ENCODE peak calls at places on chromosomes 7 and 10, in nine cellular contexts. S is astrocyte; L is NCI-H1105; E is stimulated activated CD4-positive, alpha-beta T cell treated with anti-CD3 and anti-CD28 coated beads, Interleukin-15, amount 100 ng/mL, for 24 hours; H is cardiac fibroblast; M is NCI-H446; Y is fibroblast of pulmonary artery; I is HFF-Myc; Z is NT2/D1. C is an unnamed sample.

GRCh38 chr7:36289833-36290661 is 99.6 kb upstream of the ANLN start:
- DNase-seq in E (no peak), I (no peak), Y (no peak), Z (no peak), L (no peak), M (no peak), S (peak), H (no peak), C (no peak)

GRCh38 chr10:132204781-132205473 is 18.2 kb downstream of the DPYSL4 start:
- DNase-seq in E (no peak), M (no peak), I (no peak), Z (no peak), L (no peak), H (no peak), Y (no peak), S (no peak), C (no peak)

GRCh38 chr10:71338728-71339495 is 19.9 kb downstream of the SLC29A3 start:
- DNase-seq in M (no peak), I (no peak), Y (no peak), H (no peak), L (no peak), S (no peak), Z (no peak), E (no peak), C (no peak)

GRCh38 chr10:59588791-59589190 is 120.9 kb downstream of the SLC16A9 start:
- DNase-seq in L (no peak), M (no peak), Z (no peak), E (no peak), I (no peak), Y (no peak), S (no peak), H (no peak), C (no peak)

GRCh38 chr10:101939273-101939635 is 95.7 kb upstream of the KCNIP2 start:
- DNase-seq in H (peak), E (no peak), Z (no peak), L (no peak), S (peak), M (no peak), Y (peak), I (peak), C (no peak)

GRCh38 chr7:1706721-1707613 is 36.9 kb downstream of the ELFN1 start:
- DNase-seq in L (no peak), S (no peak), M (no peak), Y (no peak), E (no peak), H (no peak), Z (no peak), I (no peak), C (no peak)

GRCh38 chr10:32095116-32095733 is 39.0 kb upstream of the KIF5B start:
- DNase-seq in E (no peak), Y (no peak), I (no peak), H (peak), S (no peak), M (no peak), L (no peak), Z (no peak), C (no peak)

GRCh38 chr7:81005254-81005653 is 86.4 kb upstream of the SEMA3C start:
- DNase-seq in M (peak), Z (no peak), E (no peak), L (no peak), S (no peak), I (no peak), H (no peak), Y (no peak), C (no peak)

GRCh38 chr10:22693860-22694259 is 20.5 kb downstream of the PIP4K2A start:
- DNase-seq in E (no peak), S (no peak), I (no peak), Y (no peak), Z (no peak), M (no peak), L (no peak), H (no peak), C (no peak)

GRCh38 chr10:13167568-13167967 is 6.2 kb downstream of the MCM10 start:
- DNase-seq in E (no peak), S (no peak), L (no peak), Y (no peak), I (no peak), Z (no peak), M (no peak), H (no peak), C (no peak)

GRCh38 chr10:75024971-75025523 is 86.4 kb upstream of the SAMD8 start:
- DNase-seq in Z (no peak), L (no peak), Y (no peak), M (no peak), H (no peak), E (no peak), I (no peak), S (no peak), C (no peak)

GRCh38 chr10:34580214-34580613 is 234.9 kb downstream of the PARD3 start:
- DNase-seq in S (no peak), Z (no peak), L (no peak), I (no peak), M (no peak), H (no peak), E (no peak), Y (no peak), C (no peak)

GRCh38 chr7:31160956-31161355 is 108.8 kb downstream of the ADCYAP1R1 start:
- DNase-seq in Z (no peak), H (no peak), I (no peak), E (no peak), S (no peak), L (no peak), M (no peak), Y (no peak), C (no peak)

GRCh38 chr10:98418596-98419265 is 3.7 kb upstream of the PYROXD2 start:
- DNase-seq in M (no peak), S (no peak), E (no peak), H (no peak), I (no peak), L (no peak), Y (no peak), Z (no peak), C (no peak)

GRCh38 chr7:86978804-86979506 is 80.5 kb downstream of the ELAPOR2 start:
- DNase-seq in E (peak), L (no peak), I (no peak), M (no peak), H (no peak), Y (no peak), Z (no peak), S (no peak), C (no peak)

GRCh38 chr7:2248984-2249694 is 7.1 kb downstream of the NUDT1 start:
- DNase-seq in Z (no peak), H (peak), M (no peak), S (peak), L (no peak), Y (peak), I (peak), E (peak), C (no peak)

GRCh38 chr7:43337191-43337590 is 224.7 kb downstream of the HECW1 start:
- DNase-seq in M (no peak), Y (no peak), S (no peak), Z (no peak), H (no peak), I (no peak), L (no peak), E (no peak), C (no peak)

GRCh38 chr7:93414574-93414973 is 159.9 kb downstream of the CALCR start:
- DNase-seq in L (no peak), I (no peak), M (no peak), Y (no peak), H (no peak), E (no peak), S (no peak), Z (no peak), C (no peak)

GRCh38 chr10:113230018-113230610 is 280.1 kb downstream of the TCF7L2 start:
- DNase-seq in M (no peak), E (no peak), H (no peak), Y (no peak), I (no peak), S (no peak), L (no peak), Z (no peak), C (no peak)

GRCh38 chr7:5492249-5493020 is 68.8 kb upstream of the TNRC18 start:
- DNase-seq in M (no peak), E (no peak), S (no peak), Y (no peak), L (no peak), H (no peak), I (no peak), Z (no peak), C (no peak)

GRCh38 chr7:3415730-3416366 is 114.8 kb downstream of the SDK1 start:
- DNase-seq in E (no peak), Z (no peak), I (no peak), H (no peak), Y (no peak), S (no peak), M (no peak), L (peak), C (no peak)

GRCh38 chr7:17986826-17987225 is 40.8 kb downstream of the PRPS1L1 start:
- DNase-seq in L (no peak), I (peak), S (peak), E (no peak), Y (peak), M (no peak), Z (no peak), H (peak), C (no peak)

GRCh38 chr7:158527902-158528502 is 59.6 kb downstream of the PTPRN2 start:
- DNase-seq in E (no peak), Y (no peak), I (no peak), Z (no peak), S (no peak), L (no peak), H (no peak), M (no peak), C (no peak)

GRCh38 chr7:111256391-111256790 is 165.5 kb downstream of the LRRN3 start:
- DNase-seq in Y (no peak), Z (no peak), H (no peak), E (no peak), S (no peak), I (no peak), L (no peak), M (no peak), C (no peak)

GRCh38 chr7:157302314-157302711 is 34.5 kb upstream of the DNAJB6 start:
- DNase-seq in H (no peak), L (no peak), I (no peak), Z (no peak), E (peak), Y (no peak), S (peak), M (no peak), C (no peak)

GRCh38 chr10:3043512-3044368 is 23.6 kb upstream of the PFKP start:
- DNase-seq in I (peak), Z (peak), L (peak), M (peak), Y (peak), E (peak), H (peak), S (peak), C (peak)

C was measured in iPS DF 6.9.